ENCODE peak calls at places on chromosomes 3 and 15, in nine cellular contexts. O, S, R, Q, V, F, Z, P and T are unnamed samples.

GRCh38 chr15:75673426-75674247 is 25.9 kb downstream of the SNX33 start:
- DNase-seq in O (peak; percentile 90), S (no peak), R (no peak), Q (no peak), V (peak; percentile 90), F (peak; percentile 91), Z (peak; percentile 70), P (peak; percentile 96), T (peak; percentile 67)

GRCh38 chr15:75232252-75232813 is 25.8 kb upstream of the GOLGA6C start:
- DNase-seq in O (no peak), S (no peak), R (no peak), Q (no peak), V (no peak), F (no peak), Z (no peak), P (peak; percentile 57), T (no peak)

GRCh38 chr15:66043264-66043663 is 174.0 kb downstream of the RAB11A start:
- DNase-seq in O (no peak), S (no peak), R (no peak), Q (no peak), V (no peak), F (no peak), Z (no peak), P (no peak), T (no peak)

GRCh38 chr15:62469874-62470688 is 305.0 kb upstream of the C2CD4B start:
- DNase-seq in O (no peak), S (no peak), R (no peak), Q (peak; percentile 81), V (peak; percentile 45), F (peak; percentile 75), Z (peak; percentile 90), P (peak; percentile 87), T (no peak)

GRCh38 chr15:66294932-66295235 is 1.5 kb downstream of the DIS3L start:
- DNase-seq in O (no peak), S (no peak), R (no peak), Q (no peak), V (no peak), F (no peak), Z (peak; percentile 55), P (no peak), T (no peak)

GRCh38 chr3:66441124-66441523 is 59.7 kb downstream of the LRIG1 start:
- DNase-seq in O (no peak), S (no peak), R (no peak), Q (peak; percentile 62), V (no peak), F (no peak), Z (peak; percentile 72), P (peak; percentile 46), T (no peak)

GRCh38 chr3:23913873-23914743 is 2.7 kb downstream of the NKIRAS1 start:
- DNase-seq in O (no peak), S (no peak), R (no peak), Q (no peak), V (no peak), F (no peak), Z (no peak), P (no peak), T (no peak)

GRCh38 chr3:172391592-172392302 is 56.5 kb downstream of the GHSR start:
- DNase-seq in O (no peak), S (no peak), R (no peak), Q (no peak), V (no peak), F (no peak), Z (peak; percentile 74), P (no peak), T (no peak)

GRCh38 chr15:40506964-40507571 is 36.3 kb downstream of the CHST14 start:
- DNase-seq in O (peak; percentile 92), S (no peak), R (peak; percentile 71), Q (peak; percentile 94), V (peak; percentile 79), F (peak; percentile 83), Z (peak; percentile 64), P (peak; percentile 89), T (peak; percentile 82)

GRCh38 chr3:178146406-178146831 is 389.8 kb upstream of the KCNMB2 start:
- DNase-seq in O (no peak), S (no peak), R (no peak), Q (no peak), V (no peak), F (no peak), Z (no peak), P (no peak), T (no peak)

GRCh38 chr3:142272200-142272891 is 47.0 kb upstream of the GK5 start:
- DNase-seq in O (no peak), S (no peak), R (no peak), Q (no peak), V (no peak), F (no peak), Z (peak; percentile 71), P (no peak), T (no peak)

GRCh38 chr3:114716916-114717315 is 423.1 kb downstream of the TIGIT start:
- DNase-seq in O (no peak), S (no peak), R (no peak), Q (no peak), V (no peak), F (no peak), Z (no peak), P (no peak), T (no peak)

GRCh38 chr15:71691322-71691699 is 119.0 kb upstream of the NR2E3 start:
- DNase-seq in O (no peak), S (no peak), R (no peak), Q (peak; percentile 32), V (no peak), F (no peak), Z (no peak), P (no peak), T (no peak)

GRCh38 chr15:45162771-45163507 is 24.8 kb downstream of the SHF start:
- DNase-seq in O (peak; percentile 71), S (no peak), R (peak; percentile 74), Q (peak; percentile 98), V (peak; percentile 79), F (peak; percentile 82), Z (peak; percentile 82), P (peak; percentile 89), T (peak; percentile 46)
- H3K27ac ChIP-seq in O (no peak overlapping the region), S (peak overlapping the region; percentile 90), R (no peak overlapping the region), Q (no peak overlapping the region), V (no peak overlapping the region), F (no peak overlapping the region), Z (no peak overlapping the region), P (no peak overlapping the region), T (no peak overlapping the region)

GRCh38 chr3:11513817-11514135 is 129.9 kb downstream of the VGLL4 start:
- DNase-seq in O (no peak), S (no peak), R (no peak), Q (no peak), V (no peak), F (no peak), Z (no peak), P (no peak), T (no peak)

GRCh38 chr3:11508346-11509174 is 135.2 kb downstream of the VGLL4 start:
- DNase-seq in O (no peak), S (no peak), R (no peak), Q (no peak), V (no peak), F (no peak), Z (no peak), P (no peak), T (no peak)

GRCh38 chr3:11510001-11510760 is 133.5 kb downstream of the VGLL4 start:
- DNase-seq in O (no peak), S (no peak), R (no peak), Q (no peak), V (peak; percentile 28), F (peak; percentile 51), Z (no peak), P (no peak), T (no peak)

GRCh38 chr3:11507719-11508118 is 136.0 kb downstream of the VGLL4 start:
- DNase-seq in O (no peak), S (no peak), R (peak; percentile 28), Q (no peak), V (no peak), F (no peak), Z (peak; percentile 59), P (no peak), T (no peak)

GRCh38 chr3:11509175-11510000 is 134.3 kb downstream of the VGLL4 start:
- DNase-seq in O (peak; percentile 84), S (no peak), R (peak; percentile 33), Q (peak; percentile 69), V (peak; percentile 68), F (peak; percentile 86), Z (peak; percentile 96), P (peak; percentile 93), T (peak; percentile 55)
- TF ChIP-seq CTCF in O (peak; percentile 22), S (no peak), R (no peak), Q (peak; percentile 29), V (no peak), F (no peak), Z (no peak), P (no peak), T (no peak)

DNA sequence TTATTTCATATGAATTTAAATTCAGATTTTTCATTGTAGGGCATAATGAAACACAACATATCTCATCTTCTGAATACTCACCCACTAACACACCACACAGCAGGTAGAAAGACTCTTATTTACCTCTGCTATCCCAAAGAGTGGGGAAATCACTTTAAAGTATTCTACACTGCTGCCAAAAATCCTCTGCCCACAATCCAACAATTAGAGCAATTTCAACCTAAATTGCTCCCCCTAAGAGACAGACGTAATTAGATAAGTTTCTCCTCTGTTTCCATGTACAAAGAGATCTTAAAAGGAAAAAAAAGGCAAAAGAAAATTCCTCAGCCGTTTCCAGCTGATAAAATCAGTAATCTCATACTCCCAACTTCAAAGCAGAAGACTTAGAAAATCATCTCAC is 331.8 kb downstream of the ERC2 start:
- DNase-seq in O (no peak), S (no peak), R (no peak), Q (no peak), V (no peak), F (no peak), Z (no peak), P (no peak), T (no peak)
- H3K4me3 ChIP-seq in O (no peak overlapping the region), S (no peak overlapping the region), R (no peak overlapping the region), Q (no peak overlapping the region), V (no peak overlapping the region), F (no peak overlapping the region), Z (no peak overlapping the region), P (no peak overlapping the region), T (no peak overlapping the region)

GRCh38 chr15:78224024-78224413 is 10.3 kb downstream of the ACSBG1 start:
- DNase-seq in O (no peak), S (no peak), R (no peak), Q (no peak), V (no peak), F (peak; percentile 19), Z (no peak), P (no peak), T (no peak)
- H3K27ac ChIP-seq in O (no peak overlapping the region), S (no peak overlapping the region), R (no peak overlapping the region), Q (no peak overlapping the region), V (peak overlapping the region; percentile 13), F (peak overlapping the region; percentile 79), Z (no peak overlapping the region), P (no peak overlapping the region), T (no peak overlapping the region)

GRCh38 chr3:134039161-134039862 is 9.6 kb upstream of the SLCO2A1 start:
- DNase-seq in O (no peak), S (no peak), R (no peak), Q (peak; percentile 81), V (no peak), F (no peak), Z (no peak), P (peak; percentile 34), T (no peak)
- TF ChIP-seq CTCF in O (no peak), S (no peak), R (no peak), Q (peak; percentile 78), V (peak; percentile 38), F (peak; percentile 33), Z (no peak), P (no peak), T (no peak)